ENCODE peak calls at places on chromosomes 4 and X, in four cellular contexts. One of them, this sample, is unnamed.

GRCh38 chrX:2540426-2540942 is 39.7 kb upstream of the DHRSX start:
- DNase-seq in adipocyte: no peak
- DNase-seq in colonic mucosa: no peak
- DNase-seq in tibial artery: no peak
- DNase-seq in this sample: no peak

GRCh38 chr4:170137466-170137865 is 47.7 kb upstream of the AADAT start:
- DNase-seq in adipocyte: no peak
- DNase-seq in colonic mucosa: no peak
- DNase-seq in tibial artery: no peak
- DNase-seq in this sample: no peak

GRCh38 chr4:75514949-75515612 is 808 bp downstream of the THAP6 start:
- DNase-seq in adipocyte: no peak
- DNase-seq in colonic mucosa: peak; percentile 25
- DNase-seq in tibial artery: no peak
- DNase-seq in this sample: no peak

GRCh38 chr4:25223770-25224375 is 10.0 kb upstream of the PI4K2B start:
- DNase-seq in adipocyte: peak; percentile 8
- DNase-seq in colonic mucosa: no peak
- DNase-seq in tibial artery: no peak
- DNase-seq in this sample: no peak

GRCh38 chr4:64360664-64361398 is 48.4 kb downstream of the TECRL start:
- DNase-seq in adipocyte: no peak
- DNase-seq in colonic mucosa: no peak
- DNase-seq in tibial artery: no peak
- DNase-seq in this sample: no peak

GRCh38 chr4:100949350-100949935 is 397.9 kb downstream of the PPP3CA start:
- DNase-seq in adipocyte: no peak
- DNase-seq in colonic mucosa: no peak
- DNase-seq in tibial artery: no peak
- DNase-seq in this sample: no peak

GRCh38 chrX:148422531-148422930 is 77.9 kb upstream of the AFF2 start:
- DNase-seq in adipocyte: no peak
- DNase-seq in colonic mucosa: no peak
- DNase-seq in tibial artery: no peak
- DNase-seq in this sample: no peak

GRCh38 chr4:121072080-121072835 is at the start of gene NDNF:
- DNase-seq in adipocyte: peak; percentile 77
- DNase-seq in colonic mucosa: peak; percentile 85
- DNase-seq in tibial artery: peak; percentile 54
- DNase-seq in this sample: peak; percentile 22

GRCh38 chr4:3679071-3679825 is 86.9 kb upstream of the ADRA2C start:
- DNase-seq in adipocyte: no peak
- DNase-seq in colonic mucosa: no peak
- DNase-seq in tibial artery: no peak
- DNase-seq in this sample: peak; percentile 38

GRCh38 chrX:348461-349117 is 30.0 kb upstream of the GTPBP6 start:
- DNase-seq in adipocyte: no peak
- DNase-seq in colonic mucosa: no peak
- DNase-seq in tibial artery: no peak
- DNase-seq in this sample: no peak

GRCh38 chr4:177596035-177596434 is 153.8 kb upstream of the AGA start:
- DNase-seq in adipocyte: peak; percentile 81
- DNase-seq in colonic mucosa: no peak
- DNase-seq in tibial artery: no peak
- DNase-seq in this sample: peak; percentile 81

GRCh38 chrX:153643431-153644351 is 3.3 kb upstream of the DUSP9 start:
- DNase-seq in adipocyte: peak; percentile 62
- DNase-seq in colonic mucosa: peak; percentile 12
- DNase-seq in tibial artery: no peak
- DNase-seq in this sample: no peak

GRCh38 chr4:119726505-119726904 is 97.9 kb upstream of the PDE5A start:
- DNase-seq in adipocyte: peak; percentile 71
- DNase-seq in colonic mucosa: no peak
- DNase-seq in tibial artery: no peak
- DNase-seq in this sample: no peak

GRCh38 chr4:143186202-143186601 is 1.5 kb downstream of the USP38 start:
- DNase-seq in adipocyte: peak; percentile 51
- DNase-seq in colonic mucosa: no peak
- DNase-seq in tibial artery: no peak
- DNase-seq in this sample: no peak

GRCh38 chr4:158809611-158810486 is 41.0 kb downstream of the FNIP2 start:
- DNase-seq in adipocyte: peak; percentile 62
- DNase-seq in colonic mucosa: peak; percentile 75
- DNase-seq in tibial artery: peak; percentile 51
- DNase-seq in this sample: no peak

GRCh38 chrX:54030329-54030728 is 13.9 kb downstream of the PHF8 start:
- DNase-seq in adipocyte: no peak
- DNase-seq in colonic mucosa: no peak
- DNase-seq in tibial artery: no peak
- DNase-seq in this sample: no peak

GRCh38 chrX:1592128-1592862 is 891 bp downstream of the AKAP17A start:
- DNase-seq in adipocyte: peak; percentile 56
- DNase-seq in colonic mucosa: peak; percentile 43
- DNase-seq in tibial artery: no peak
- DNase-seq in this sample: no peak

GRCh38 chr4:82905205-82905604 is 4.7 kb downstream of the THAP9 start:
- DNase-seq in adipocyte: no peak
- DNase-seq in colonic mucosa: no peak
- DNase-seq in tibial artery: no peak
- DNase-seq in this sample: no peak

GRCh38 chrX:115952417-115953092 is 218.0 kb upstream of the AGTR2 start:
- DNase-seq in adipocyte: no peak
- DNase-seq in colonic mucosa: no peak
- DNase-seq in tibial artery: no peak
- DNase-seq in this sample: no peak

GRCh38 chr4:41957634-41958033 is 22.4 kb downstream of the TMEM33 start:
- DNase-seq in adipocyte: peak; percentile 14
- DNase-seq in colonic mucosa: no peak
- DNase-seq in tibial artery: no peak
- DNase-seq in this sample: no peak

GRCh38 chr4:31366041-31366440 is 645.9 kb downstream of the PCDH7 start:
- DNase-seq in adipocyte: peak; percentile 48
- DNase-seq in colonic mucosa: no peak
- DNase-seq in tibial artery: no peak
- DNase-seq in this sample: no peak

GRCh38 chr4:7210818-7211217 is 18.5 kb downstream of the SORCS2 start:
- DNase-seq in adipocyte: peak; percentile 95
- DNase-seq in colonic mucosa: no peak
- DNase-seq in tibial artery: no peak
- DNase-seq in this sample: no peak

GRCh38 chr4:28948501-28948900 is 1771.7 kb upstream of the PCDH7 start:
- DNase-seq in adipocyte: peak; percentile 47
- DNase-seq in colonic mucosa: no peak
- DNase-seq in tibial artery: no peak
- DNase-seq in this sample: no peak

GRCh38 chr4:96639932-96640331 is 800.0 kb downstream of the PDHA2 start:
- DNase-seq in adipocyte: no peak
- DNase-seq in colonic mucosa: no peak
- DNase-seq in tibial artery: no peak
- DNase-seq in this sample: no peak

GRCh38 chr4:6663596-6664393 is 23.3 kb downstream of the MRFAP1 start:
- DNase-seq in adipocyte: no peak
- DNase-seq in colonic mucosa: no peak
- DNase-seq in tibial artery: no peak
- DNase-seq in this sample: no peak

GRCh38 chr4:44629280-44629866 is 22.1 kb downstream of the YIPF7 start:
- DNase-seq in adipocyte: peak; percentile 75
- DNase-seq in colonic mucosa: peak; percentile 22
- DNase-seq in tibial artery: no peak
- DNase-seq in this sample: no peak

DNA sequence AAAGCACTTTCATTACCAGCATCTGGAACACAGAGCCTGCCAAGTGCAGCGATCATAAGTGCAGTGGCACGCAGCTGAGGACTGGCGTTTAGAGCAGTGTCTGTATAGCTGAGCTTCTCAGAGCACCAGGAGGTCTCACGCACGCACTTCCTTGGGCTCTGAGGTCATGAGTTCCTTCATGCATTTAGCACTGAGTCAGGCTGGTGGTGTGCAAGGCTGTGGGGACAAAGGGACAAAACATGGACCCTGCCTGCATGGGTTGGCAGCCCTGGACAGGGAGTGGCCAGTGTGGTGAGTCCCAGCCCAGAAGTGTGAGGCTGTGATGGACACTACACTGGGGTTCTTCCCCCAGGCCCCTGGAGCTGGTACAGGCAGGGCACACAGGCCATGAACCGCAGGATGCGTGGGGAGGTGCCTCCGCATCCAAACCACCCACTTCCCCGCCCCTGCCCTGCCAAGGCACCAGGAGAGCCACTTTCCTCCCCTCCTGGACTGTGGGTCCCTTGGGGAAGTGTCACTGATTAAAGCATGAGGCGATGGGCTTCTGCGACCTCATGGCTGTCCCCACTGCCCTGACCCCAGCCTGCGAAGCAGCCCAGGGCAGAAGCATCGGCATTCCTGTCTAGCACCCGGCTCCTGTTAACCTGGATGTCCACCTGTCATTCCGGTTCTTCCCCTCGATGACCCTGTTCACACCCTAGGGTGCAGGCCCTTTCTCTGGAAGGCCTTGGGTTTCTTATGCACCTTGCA is 37.2 kb upstream of the GPR78 start:
- DNase-seq in adipocyte: peak; percentile 27
- DNase-seq in colonic mucosa: no peak
- DNase-seq in tibial artery: no peak
- DNase-seq in this sample: no peak
- H3K4me1 ChIP-seq in adipocyte: no peaks in the 10 kb centered on the region
- H3K4me1 ChIP-seq in colonic mucosa: no peaks in the 10 kb centered on the region
- H3K4me1 ChIP-seq in tibial artery: no peaks in the 10 kb centered on the region
- H3K4me1 ChIP-seq in this sample: no peaks in the 10 kb centered on the region

GRCh38 chr4:151690164-151690856 is 70.5 kb downstream of the GATB start:
- DNase-seq in adipocyte: peak; percentile 71
- DNase-seq in colonic mucosa: no peak
- DNase-seq in tibial artery: no peak
- DNase-seq in this sample: no peak
- H3K4me1 ChIP-seq in adipocyte: peaks cover 55% of the 10 kb centered on the region
- H3K4me1 ChIP-seq in colonic mucosa: no peaks in the 10 kb centered on the region
- H3K4me1 ChIP-seq in tibial artery: no peaks in the 10 kb centered on the region
- H3K4me1 ChIP-seq in this sample: no peaks in the 10 kb centered on the region

GRCh38 chr4:145912391-145912790 is 26.2 kb downstream of the ZNF827 start:
- DNase-seq in adipocyte: no peak
- DNase-seq in colonic mucosa: no peak
- DNase-seq in tibial artery: no peak
- DNase-seq in this sample: no peak

GRCh38 chr4:145907827-145908226 is 30.8 kb downstream of the ZNF827 start:
- DNase-seq in adipocyte: peak; percentile 53
- DNase-seq in colonic mucosa: no peak
- DNase-seq in tibial artery: no peak
- DNase-seq in this sample: no peak

GRCh38 chr4:145907363-145907762 is 31.3 kb downstream of the ZNF827 start:
- DNase-seq in adipocyte: no peak
- DNase-seq in colonic mucosa: no peak
- DNase-seq in tibial artery: no peak
- DNase-seq in this sample: no peak

GRCh38 chr4:145909773-145910172 is 28.9 kb downstream of the ZNF827 start:
- DNase-seq in adipocyte: no peak
- DNase-seq in colonic mucosa: peak; percentile 77
- DNase-seq in tibial artery: no peak
- DNase-seq in this sample: no peak

DNA sequence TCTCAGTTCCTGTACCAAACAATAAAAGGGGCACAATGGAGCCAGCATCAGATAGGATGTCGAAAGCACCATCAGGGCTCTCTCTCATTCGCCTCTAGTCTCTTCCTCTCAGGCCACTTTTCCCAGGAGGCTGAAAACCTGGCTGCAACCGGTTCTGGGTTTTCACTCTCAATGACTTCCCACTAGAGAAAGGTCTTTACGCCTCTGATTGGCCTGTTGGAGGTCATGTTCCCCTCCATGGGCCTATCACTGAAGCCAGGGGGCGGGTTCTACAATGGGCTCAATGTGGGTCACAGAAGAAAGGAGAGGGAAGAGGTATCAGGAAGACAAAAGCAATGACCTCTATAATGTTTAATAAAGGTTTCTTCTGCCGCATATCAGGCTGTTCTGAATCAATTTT is 29.3 kb downstream of the ZNF827 start:
- DNase-seq in adipocyte: no peak
- DNase-seq in colonic mucosa: peak; percentile 94
- DNase-seq in tibial artery: no peak
- DNase-seq in this sample: no peak
- H3K4me1 ChIP-seq in adipocyte: peaks cover 39% of the 10 kb centered on the region
- H3K4me1 ChIP-seq in colonic mucosa: no peaks in the 10 kb centered on the region
- H3K4me1 ChIP-seq in tibial artery: peaks cover 22% of the 10 kb centered on the region
- H3K4me1 ChIP-seq in this sample: peaks cover 4% of the 10 kb centered on the region

GRCh38 chr4:173195132-173195531 is 26.5 kb downstream of the GALNT7 start:
- DNase-seq in adipocyte: no peak
- DNase-seq in colonic mucosa: no peak
- DNase-seq in tibial artery: no peak
- DNase-seq in this sample: no peak

GRCh38 chr4:173191623-173192041 is 23.0 kb downstream of the GALNT7 start:
- DNase-seq in adipocyte: peak; percentile 45
- DNase-seq in colonic mucosa: no peak
- DNase-seq in tibial artery: no peak
- DNase-seq in this sample: no peak

GRCh38 chr4:173194175-173194574 is 25.6 kb downstream of the GALNT7 start:
- DNase-seq in adipocyte: no peak
- DNase-seq in colonic mucosa: no peak
- DNase-seq in tibial artery: no peak
- DNase-seq in this sample: no peak

GRCh38 chr4:173195708-173196107 is 27.1 kb downstream of the GALNT7 start:
- DNase-seq in adipocyte: no peak
- DNase-seq in colonic mucosa: no peak
- DNase-seq in tibial artery: no peak
- DNase-seq in this sample: no peak

GRCh38 chr4:173192375-173193162 is 24.0 kb downstream of the GALNT7 start:
- DNase-seq in adipocyte: no peak
- DNase-seq in colonic mucosa: no peak
- DNase-seq in tibial artery: no peak
- DNase-seq in this sample: no peak
- H3K4me1 ChIP-seq in adipocyte: peaks cover 13% of the 10 kb centered on the region
- H3K4me1 ChIP-seq in colonic mucosa: peaks cover 5% of the 10 kb centered on the region
- H3K4me1 ChIP-seq in tibial artery: peaks cover 3% of the 10 kb centered on the region
- H3K4me1 ChIP-seq in this sample: peaks cover 11% of the 10 kb centered on the region

GRCh38 chr4:98510757-98511517 is 147.5 kb downstream of the TSPAN5 start:
- DNase-seq in adipocyte: peak; percentile 92
- DNase-seq in colonic mucosa: no peak
- DNase-seq in tibial artery: no peak
- DNase-seq in this sample: no peak
- H3K4me1 ChIP-seq in adipocyte: peaks cover 40% of the 10 kb centered on the region
- H3K4me1 ChIP-seq in colonic mucosa: no peaks in the 10 kb centered on the region
- H3K4me1 ChIP-seq in tibial artery: peaks cover 4% of the 10 kb centered on the region
- H3K4me1 ChIP-seq in this sample: no peaks in the 10 kb centered on the region

DNA sequence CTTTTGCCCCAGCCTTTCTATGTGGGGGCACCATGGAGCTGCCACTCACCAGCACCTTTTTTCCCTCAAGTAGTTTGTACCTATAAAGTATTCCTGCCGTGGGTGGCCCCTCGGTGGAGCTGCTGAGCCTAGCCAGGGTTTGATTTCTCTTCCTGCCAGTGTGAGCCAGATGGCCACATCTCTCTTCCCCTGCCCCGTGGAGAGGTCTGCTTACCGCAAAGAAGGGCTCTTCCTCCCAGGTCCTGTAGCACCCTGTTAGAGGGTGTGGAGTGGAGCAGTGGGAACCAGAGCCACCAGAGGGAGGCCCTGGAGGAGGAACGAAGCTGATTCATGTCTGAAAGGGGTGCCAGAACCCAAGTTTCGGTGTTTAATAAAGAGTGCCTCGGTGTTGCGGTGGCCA is 95.4 kb downstream of the PTTG2 start:
- DNase-seq in adipocyte: no peak
- DNase-seq in colonic mucosa: no peak
- DNase-seq in tibial artery: no peak
- DNase-seq in this sample: no peak
- H3K4me1 ChIP-seq in adipocyte: peaks cover 10% of the 10 kb centered on the region
- H3K4me1 ChIP-seq in colonic mucosa: no peaks in the 10 kb centered on the region
- H3K4me1 ChIP-seq in tibial artery: no peaks in the 10 kb centered on the region
- H3K4me1 ChIP-seq in this sample: peaks cover 14% of the 10 kb centered on the region

GRCh38 chr4:173189117-173189693 is 20.6 kb downstream of the GALNT7 start:
- DNase-seq in adipocyte: peak; percentile 35
- DNase-seq in colonic mucosa: no peak
- DNase-seq in tibial artery: no peak
- DNase-seq in this sample: no peak
- H3K4me1 ChIP-seq in adipocyte: peaks cover 26% of the 10 kb centered on the region
- H3K4me1 ChIP-seq in colonic mucosa: peaks cover 5% of the 10 kb centered on the region
- H3K4me1 ChIP-seq in tibial artery: peaks cover 16% of the 10 kb centered on the region
- H3K4me1 ChIP-seq in this sample: peaks cover 22% of the 10 kb centered on the region